ENCODE peak calls at places on chromosomes 7 and 10, in four cellular contexts. R is mesendoderm, V is H9, K is H1. A is an unnamed sample.

GRCh38 chr10:132677096-132677904 is 108.6 kb downstream of the NKX6-2 start:
- DNase-seq in R (no peak), V (peak), K (no peak), A (no peak)

GRCh38 chr7:13850185-13850752 is 139.2 kb downstream of the ETV1 start:
- DNase-seq in R (peak), V (no peak), K (no peak), A (peak)

GRCh38 chr7:114903131-114903530 is 18.8 kb upstream of the MDFIC start:
- DNase-seq in R (no peak), V (no peak), K (no peak), A (no peak)

GRCh38 chr7:156823441-156823840 is 69.5 kb downstream of the LMBR1 start:
- DNase-seq in R (no peak), V (no peak), K (no peak), A (no peak)

GRCh38 chr7:128809363-128809762 is 17.6 kb downstream of the CCDC136 start:
- DNase-seq in R (no peak), V (no peak), K (no peak), A (no peak)

GRCh38 chr10:73871915-73872710 is 2.2 kb downstream of the CAMK2G start:
- DNase-seq in R (peak), V (no peak), K (no peak), A (peak)

GRCh38 chr10:71706216-71707121 is 13.1 kb downstream of the C10orf105 start:
- DNase-seq in R (no peak), V (no peak), K (no peak), A (no peak)

GRCh38 chr10:119346063-119346835 is 138.9 kb downstream of the GRK5 start:
- DNase-seq in R (no peak), V (no peak), K (no peak), A (no peak)

GRCh38 chr10:44888861-44889260 is 22.3 kb upstream of the TMEM72 start:
- DNase-seq in R (no peak), V (no peak), K (no peak), A (no peak)
- H3K56ac ChIP-seq in R (no peak), V (no peak), K (no peak), A (no peak)

GRCh38 chr7:86964973-86965726 is 94.3 kb downstream of the ELAPOR2 start:
- DNase-seq in R (peak), V (no peak), K (no peak), A (no peak)
- H3K56ac ChIP-seq in R (no peak), V (no peak), K (no peak), A (no peak)

DNA sequence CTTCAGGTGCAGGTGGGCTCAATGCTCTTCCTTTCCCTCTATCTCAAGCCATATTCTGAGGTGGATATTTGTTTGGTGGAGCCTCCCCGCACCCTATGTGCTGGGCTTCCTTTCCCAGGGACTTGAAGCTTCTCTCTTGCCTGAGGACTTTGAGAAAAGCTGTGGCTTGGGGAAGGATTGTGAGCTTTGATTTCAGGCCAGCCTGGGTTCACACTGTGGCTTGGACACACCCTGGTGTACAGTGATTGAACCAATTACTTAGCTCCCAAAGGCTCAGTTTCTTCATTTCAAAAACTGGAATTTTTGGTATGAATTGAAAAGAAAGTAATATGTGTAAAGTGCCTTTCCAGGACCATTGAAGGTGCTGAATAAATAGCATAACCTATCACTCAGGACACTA is 224.5 kb upstream of the GLI3 start:
- DNase-seq in R (no peak), V (no peak), K (no peak), A (no peak)
- H3K56ac ChIP-seq in R (no peak), V (no peak), K (no peak), A (no peak)

DNA sequence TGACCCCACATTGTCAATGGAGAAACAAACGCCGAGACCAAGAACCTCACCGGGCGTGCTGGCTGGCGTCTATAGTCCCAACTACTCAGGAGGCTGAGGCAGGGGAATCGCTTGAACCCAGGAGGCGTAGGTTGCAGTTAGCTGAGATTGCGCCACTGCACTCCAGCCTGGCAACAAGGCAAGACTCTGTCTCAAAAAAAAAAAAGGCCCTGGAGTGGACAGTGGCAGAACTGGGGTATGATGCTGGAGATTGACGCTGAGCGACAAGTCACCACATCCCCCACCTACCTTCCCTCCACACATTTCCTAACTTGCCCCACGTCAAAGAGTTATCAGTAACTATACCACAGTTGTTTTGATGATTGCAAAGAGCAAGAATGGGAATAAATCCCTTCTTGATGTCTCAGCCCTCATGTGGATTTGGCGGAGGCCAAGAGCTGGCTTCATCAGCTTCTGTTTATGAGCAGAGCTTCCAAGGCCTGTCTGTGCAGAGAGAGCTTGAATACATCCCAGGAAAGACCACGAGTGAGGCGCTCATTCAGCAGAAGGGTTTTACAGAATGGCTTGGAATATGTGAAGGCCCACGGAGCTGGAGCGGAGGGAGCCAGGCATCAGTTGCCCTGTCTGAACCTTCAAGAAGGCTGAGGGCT is 28.0 kb upstream of the TNS3 start:
- DNase-seq in R (no peak), V (no peak), K (no peak), A (peak)
- H3K56ac ChIP-seq in R (no peak), V (no peak), K (no peak), A (peak)

DNA sequence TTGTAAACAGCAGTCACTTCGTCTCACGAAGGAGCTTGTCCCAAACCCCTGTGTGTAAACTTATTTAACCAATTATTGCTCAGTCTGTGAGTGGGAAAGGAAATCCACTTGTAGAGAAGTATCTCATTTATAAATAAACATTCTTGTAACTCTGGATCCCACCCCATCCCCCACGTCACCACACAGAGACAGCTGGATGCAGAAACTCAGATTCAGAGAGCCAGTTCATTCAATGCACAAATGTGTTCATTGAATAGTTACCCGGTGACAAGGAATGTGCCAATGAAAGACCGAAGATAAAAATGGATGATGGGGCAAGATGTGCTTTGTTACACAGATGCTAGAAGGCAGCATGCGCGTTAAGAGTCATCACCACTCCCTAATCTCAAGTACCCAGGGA is 8.3 kb upstream of the OCM start:
- DNase-seq in R (no peak), V (no peak), K (no peak), A (peak)
- H3K56ac ChIP-seq in R (no peak), V (no peak), K (no peak), A (no peak)

DNA sequence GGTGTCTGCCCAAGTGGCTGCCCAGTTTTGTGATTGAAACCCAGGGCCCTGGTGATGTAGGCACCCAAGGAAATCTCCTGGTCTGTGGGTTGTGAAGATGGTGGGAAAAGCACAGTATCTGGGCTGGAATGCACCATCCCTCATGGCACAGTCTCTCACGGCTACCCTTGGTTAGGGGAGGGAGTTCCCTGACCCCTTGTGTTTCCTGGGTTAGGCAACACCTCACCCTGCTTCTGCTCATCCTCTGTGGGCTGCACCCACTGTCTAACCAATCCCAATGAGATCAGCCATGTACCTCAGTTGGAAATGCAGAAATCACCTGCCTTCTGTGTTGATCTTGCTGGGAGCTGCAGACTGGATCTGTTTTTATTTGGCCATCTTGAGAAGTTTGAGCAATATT is 27.6 kb downstream of the GIMAP4 start:
- DNase-seq in R (no peak), V (no peak), K (no peak), A (no peak)
- H3K56ac ChIP-seq in R (no peak), V (no peak), K (no peak), A (no peak)

GRCh38 chr10:28555358-28555757 is 22.4 kb downstream of the WAC start:
- DNase-seq in R (peak), V (no peak), K (no peak), A (no peak)
- H3K56ac ChIP-seq in R (no peak), V (no peak), K (no peak), A (no peak)

DNA sequence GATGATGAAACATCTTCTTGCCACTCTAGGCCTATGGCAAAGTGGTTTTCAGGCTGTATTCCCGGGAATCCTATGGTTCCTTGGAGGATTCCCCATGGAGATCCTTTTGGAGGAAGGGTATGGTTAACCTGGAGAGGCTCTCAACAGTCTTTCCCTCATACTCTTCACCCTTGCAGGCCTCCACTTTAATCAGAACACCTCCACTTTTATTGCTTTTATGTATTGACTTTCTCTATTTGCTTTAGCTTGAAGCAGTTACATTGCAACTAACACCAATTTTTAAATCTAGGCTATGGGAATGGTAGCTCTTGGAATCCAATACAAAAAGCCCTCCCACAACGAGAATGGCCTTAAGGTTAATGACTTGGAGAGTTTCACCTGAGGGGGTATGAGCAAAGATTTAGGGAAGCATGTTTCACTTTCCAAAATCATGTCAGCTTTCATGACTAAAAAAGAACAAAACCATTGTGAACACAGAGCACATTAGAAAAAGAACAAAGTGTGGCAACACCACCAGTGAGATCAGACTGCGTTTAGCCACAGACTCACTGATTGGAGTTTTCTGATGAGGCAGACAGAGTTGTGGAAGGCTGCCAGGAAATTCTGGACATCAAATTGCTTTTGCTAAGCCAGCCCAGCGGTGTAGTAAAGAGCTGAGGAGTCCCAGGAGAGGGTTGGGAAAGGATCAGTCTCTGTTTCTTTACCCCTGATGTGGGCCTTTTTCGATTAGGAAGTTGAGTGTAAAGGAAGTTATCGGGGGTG is 130.4 kb upstream of the BMPER start:
- DNase-seq in R (no peak), V (no peak), K (no peak), A (peak)
- H3K56ac ChIP-seq in R (no peak), V (no peak), K (no peak), A (no peak)

A was measured in IMR-90.